ENCODE peak calls at places on chromosome 1, in seven cellular contexts. One of them, this sample, is unnamed.

GRCh38 chr1:2091611-2092604 is 41.7 kb downstream of the PRKCZ start:
- DNase-seq in H9: peak; percentile 82
- DNase-seq in mesenchymal stem cell: no peak
- DNase-seq in neuronal stem cell: peak; percentile 42
- DNase-seq in IMR-90: no peak
- DNase-seq in H1: no peak
- DNase-seq in trophoblast cell: peak; percentile 55
- DNase-seq in this sample: peak; percentile 65

GRCh38 chr1:241269116-241269515 is 87.9 kb downstream of the RGS7 start:
- DNase-seq in H9: peak; percentile 58
- DNase-seq in mesenchymal stem cell: no peak
- DNase-seq in neuronal stem cell: no peak
- DNase-seq in IMR-90: no peak
- DNase-seq in H1: no peak
- DNase-seq in trophoblast cell: peak; percentile 21
- DNase-seq in this sample: peak; percentile 40

GRCh38 chr1:95010158-95010557 is 62.6 kb downstream of the ALG14 start:
- DNase-seq in H9: no peak
- DNase-seq in mesenchymal stem cell: no peak
- DNase-seq in neuronal stem cell: no peak
- DNase-seq in IMR-90: peak; percentile 65
- DNase-seq in H1: no peak
- DNase-seq in trophoblast cell: no peak
- DNase-seq in this sample: no peak

GRCh38 chr1:241351841-241352240 is 5.2 kb downstream of the RGS7 start:
- DNase-seq in H9: no peak
- DNase-seq in mesenchymal stem cell: no peak
- DNase-seq in neuronal stem cell: no peak
- DNase-seq in IMR-90: no peak
- DNase-seq in H1: no peak
- DNase-seq in trophoblast cell: no peak
- DNase-seq in this sample: no peak

GRCh38 chr1:15714438-15715136 is 21.5 kb upstream of the SLC25A34 start:
- DNase-seq in H9: no peak
- DNase-seq in mesenchymal stem cell: peak; percentile 54
- DNase-seq in neuronal stem cell: no peak
- DNase-seq in IMR-90: peak; percentile 75
- DNase-seq in H1: no peak
- DNase-seq in trophoblast cell: no peak
- DNase-seq in this sample: no peak

GRCh38 chr1:44634790-44635189 is 39.5 kb downstream of the TMEM53 start:
- DNase-seq in H9: no peak
- DNase-seq in mesenchymal stem cell: no peak
- DNase-seq in neuronal stem cell: no peak
- DNase-seq in IMR-90: no peak
- DNase-seq in H1: no peak
- DNase-seq in trophoblast cell: no peak
- DNase-seq in this sample: no peak

GRCh38 chr1:43274125-43274803 is 4.5 kb downstream of the TMEM125 start:
- DNase-seq in H9: peak; percentile 57
- DNase-seq in mesenchymal stem cell: peak; percentile 20
- DNase-seq in neuronal stem cell: no peak
- DNase-seq in IMR-90: peak; percentile 58
- DNase-seq in H1: no peak
- DNase-seq in trophoblast cell: peak; percentile 20
- DNase-seq in this sample: peak; percentile 79

GRCh38 chr1:56578664-56578962 is 750 bp downstream of the PLPP3 start:
- DNase-seq in H9: no peak
- DNase-seq in mesenchymal stem cell: no peak
- DNase-seq in neuronal stem cell: no peak
- DNase-seq in IMR-90: no peak
- DNase-seq in H1: no peak
- DNase-seq in trophoblast cell: no peak
- DNase-seq in this sample: no peak

GRCh38 chr1:156495401-156496140 is 5.0 kb downstream of the MEF2D start:
- DNase-seq in H9: no peak
- DNase-seq in mesenchymal stem cell: no peak
- DNase-seq in neuronal stem cell: no peak
- DNase-seq in IMR-90: no peak
- DNase-seq in H1: no peak
- DNase-seq in trophoblast cell: no peak
- DNase-seq in this sample: no peak

GRCh38 chr1:11792106-11792505 is 13.7 kb downstream of the MTHFR start:
- DNase-seq in H9: no peak
- DNase-seq in mesenchymal stem cell: no peak
- DNase-seq in neuronal stem cell: no peak
- DNase-seq in IMR-90: no peak
- DNase-seq in H1: no peak
- DNase-seq in trophoblast cell: no peak
- DNase-seq in this sample: no peak

GRCh38 chr1:112904831-112905227 is 51.2 kb downstream of the SLC16A1 start:
- DNase-seq in H9: no peak
- DNase-seq in mesenchymal stem cell: no peak
- DNase-seq in neuronal stem cell: no peak
- DNase-seq in IMR-90: no peak
- DNase-seq in H1: no peak
- DNase-seq in trophoblast cell: peak; percentile 72
- DNase-seq in this sample: peak; percentile 85

GRCh38 chr1:100793661-100794060 is 74.1 kb downstream of the VCAM1 start:
- DNase-seq in H9: no peak
- DNase-seq in mesenchymal stem cell: no peak
- DNase-seq in neuronal stem cell: no peak
- DNase-seq in IMR-90: no peak
- DNase-seq in H1: no peak
- DNase-seq in trophoblast cell: no peak
- DNase-seq in this sample: no peak

GRCh38 chr1:208432346-208432745 is 188.2 kb upstream of the PLXNA2 start:
- DNase-seq in H9: no peak
- DNase-seq in mesenchymal stem cell: no peak
- DNase-seq in neuronal stem cell: no peak
- DNase-seq in IMR-90: no peak
- DNase-seq in H1: no peak
- DNase-seq in trophoblast cell: no peak
- DNase-seq in this sample: no peak

GRCh38 chr1:14937288-14937949 is 216.1 kb upstream of the TMEM51 start:
- DNase-seq in H9: no peak
- DNase-seq in mesenchymal stem cell: no peak
- DNase-seq in neuronal stem cell: no peak
- DNase-seq in IMR-90: no peak
- DNase-seq in H1: no peak
- DNase-seq in trophoblast cell: no peak
- DNase-seq in this sample: no peak

GRCh38 chr1:5911157-5911556 is 81.1 kb downstream of the NPHP4 start:
- DNase-seq in H9: no peak
- DNase-seq in mesenchymal stem cell: no peak
- DNase-seq in neuronal stem cell: no peak
- DNase-seq in IMR-90: no peak
- DNase-seq in H1: no peak
- DNase-seq in trophoblast cell: no peak
- DNase-seq in this sample: no peak

GRCh38 chr1:96487404-96487803 is 234.2 kb upstream of the PTBP2 start:
- DNase-seq in H9: no peak
- DNase-seq in mesenchymal stem cell: no peak
- DNase-seq in neuronal stem cell: peak; percentile 14
- DNase-seq in IMR-90: peak; percentile 17
- DNase-seq in H1: no peak
- DNase-seq in trophoblast cell: no peak
- DNase-seq in this sample: no peak

GRCh38 chr1:156435551-156436318 is 64.8 kb downstream of the MEF2D start:
- DNase-seq in H9: no peak
- DNase-seq in mesenchymal stem cell: no peak
- DNase-seq in neuronal stem cell: no peak
- DNase-seq in IMR-90: no peak
- DNase-seq in H1: no peak
- DNase-seq in trophoblast cell: peak; percentile 31
- DNase-seq in this sample: peak; percentile 41

GRCh38 chr1:116990612-116991151 is 10.9 kb upstream of the CD101 start:
- DNase-seq in H9: no peak
- DNase-seq in mesenchymal stem cell: peak; percentile 64
- DNase-seq in neuronal stem cell: no peak
- DNase-seq in IMR-90: peak; percentile 43
- DNase-seq in H1: no peak
- DNase-seq in trophoblast cell: peak; percentile 42
- DNase-seq in this sample: no peak

GRCh38 chr1:179030683-179031082 is 5.0 kb downstream of the FAM20B start:
- DNase-seq in H9: no peak
- DNase-seq in mesenchymal stem cell: no peak
- DNase-seq in neuronal stem cell: no peak
- DNase-seq in IMR-90: no peak
- DNase-seq in H1: no peak
- DNase-seq in trophoblast cell: no peak
- DNase-seq in this sample: no peak
- H2BK5ac ChIP-seq in H9: no peak overlapping the region
- H2BK5ac ChIP-seq in mesenchymal stem cell: no peak overlapping the region
- H2BK5ac ChIP-seq in neuronal stem cell: no peak overlapping the region
- H2BK5ac ChIP-seq in IMR-90: no peak overlapping the region
- H2BK5ac ChIP-seq in H1: no peak overlapping the region
- H2BK5ac ChIP-seq in trophoblast cell: no peak overlapping the region
- H2BK5ac ChIP-seq in this sample: no peak overlapping the region

GRCh38 chr1:46058936-46059335 is 73.5 kb downstream of the PIK3R3 start:
- DNase-seq in H9: no peak
- DNase-seq in mesenchymal stem cell: no peak
- DNase-seq in neuronal stem cell: no peak
- DNase-seq in IMR-90: no peak
- DNase-seq in H1: no peak
- DNase-seq in trophoblast cell: no peak
- DNase-seq in this sample: no peak
- H2BK5ac ChIP-seq in H9: no peak overlapping the region
- H2BK5ac ChIP-seq in mesenchymal stem cell: no peak overlapping the region
- H2BK5ac ChIP-seq in neuronal stem cell: no peak overlapping the region
- H2BK5ac ChIP-seq in IMR-90: no peak overlapping the region
- H2BK5ac ChIP-seq in H1: no peak overlapping the region
- H2BK5ac ChIP-seq in trophoblast cell: no peak overlapping the region
- H2BK5ac ChIP-seq in this sample: no peak overlapping the region

GRCh38 chr1:3308053-3308452 is 146.4 kb upstream of the ARHGEF16 start:
- DNase-seq in H9: no peak
- DNase-seq in mesenchymal stem cell: no peak
- DNase-seq in neuronal stem cell: no peak
- DNase-seq in IMR-90: no peak
- DNase-seq in H1: no peak
- DNase-seq in trophoblast cell: no peak
- DNase-seq in this sample: no peak
- H2BK5ac ChIP-seq in H9: no peak overlapping the region
- H2BK5ac ChIP-seq in mesenchymal stem cell: no peak overlapping the region
- H2BK5ac ChIP-seq in neuronal stem cell: no peak overlapping the region
- H2BK5ac ChIP-seq in IMR-90: no peak overlapping the region
- H2BK5ac ChIP-seq in H1: no peak overlapping the region
- H2BK5ac ChIP-seq in trophoblast cell: no peak overlapping the region
- H2BK5ac ChIP-seq in this sample: no peak overlapping the region

GRCh38 chr1:28537457-28538199 is 15.3 kb upstream of the TRNAU1AP start:
- DNase-seq in H9: no peak
- DNase-seq in mesenchymal stem cell: no peak
- DNase-seq in neuronal stem cell: no peak
- DNase-seq in IMR-90: no peak
- DNase-seq in H1: no peak
- DNase-seq in trophoblast cell: no peak
- DNase-seq in this sample: no peak
- H2BK5ac ChIP-seq in H9: no peak overlapping the region
- H2BK5ac ChIP-seq in mesenchymal stem cell: no peak overlapping the region
- H2BK5ac ChIP-seq in neuronal stem cell: no peak overlapping the region
- H2BK5ac ChIP-seq in IMR-90: no peak overlapping the region
- H2BK5ac ChIP-seq in H1: no peak overlapping the region
- H2BK5ac ChIP-seq in trophoblast cell: peak overlapping the region; percentile 24
- H2BK5ac ChIP-seq in this sample: no peak overlapping the region

GRCh38 chr1:202127836-202128622 is 5.3 kb downstream of the GPR37L1 start:
- DNase-seq in H9: no peak
- DNase-seq in mesenchymal stem cell: no peak
- DNase-seq in neuronal stem cell: no peak
- DNase-seq in IMR-90: no peak
- DNase-seq in H1: no peak
- DNase-seq in trophoblast cell: no peak
- DNase-seq in this sample: no peak

GRCh38 chr1:202130816-202131522 is 8.3 kb downstream of the GPR37L1 start:
- DNase-seq in H9: no peak
- DNase-seq in mesenchymal stem cell: no peak
- DNase-seq in neuronal stem cell: no peak
- DNase-seq in IMR-90: no peak
- DNase-seq in H1: no peak
- DNase-seq in trophoblast cell: no peak
- DNase-seq in this sample: no peak

GRCh38 chr1:202131956-202132821 is 9.5 kb downstream of the GPR37L1 start:
- DNase-seq in H9: no peak
- DNase-seq in mesenchymal stem cell: no peak
- DNase-seq in neuronal stem cell: no peak
- DNase-seq in IMR-90: no peak
- DNase-seq in H1: no peak
- DNase-seq in trophoblast cell: peak; percentile 23
- DNase-seq in this sample: peak; percentile 53

GRCh38 chr1:202130275-202130646 is 7.5 kb downstream of the GPR37L1 start:
- DNase-seq in H9: no peak
- DNase-seq in mesenchymal stem cell: no peak
- DNase-seq in neuronal stem cell: no peak
- DNase-seq in IMR-90: no peak
- DNase-seq in H1: no peak
- DNase-seq in trophoblast cell: no peak
- DNase-seq in this sample: no peak

GRCh38 chr1:202129453-202130274 is 6.9 kb downstream of the GPR37L1 start:
- DNase-seq in H9: no peak
- DNase-seq in mesenchymal stem cell: no peak
- DNase-seq in neuronal stem cell: no peak
- DNase-seq in IMR-90: no peak
- DNase-seq in H1: no peak
- DNase-seq in trophoblast cell: no peak
- DNase-seq in this sample: no peak
- H2BK5ac ChIP-seq in H9: no peak overlapping the region
- H2BK5ac ChIP-seq in mesenchymal stem cell: no peak overlapping the region
- H2BK5ac ChIP-seq in neuronal stem cell: peak overlapping the region; percentile 46
- H2BK5ac ChIP-seq in IMR-90: no peak overlapping the region
- H2BK5ac ChIP-seq in H1: no peak overlapping the region
- H2BK5ac ChIP-seq in trophoblast cell: no peak overlapping the region
- H2BK5ac ChIP-seq in this sample: no peak overlapping the region

DNA sequence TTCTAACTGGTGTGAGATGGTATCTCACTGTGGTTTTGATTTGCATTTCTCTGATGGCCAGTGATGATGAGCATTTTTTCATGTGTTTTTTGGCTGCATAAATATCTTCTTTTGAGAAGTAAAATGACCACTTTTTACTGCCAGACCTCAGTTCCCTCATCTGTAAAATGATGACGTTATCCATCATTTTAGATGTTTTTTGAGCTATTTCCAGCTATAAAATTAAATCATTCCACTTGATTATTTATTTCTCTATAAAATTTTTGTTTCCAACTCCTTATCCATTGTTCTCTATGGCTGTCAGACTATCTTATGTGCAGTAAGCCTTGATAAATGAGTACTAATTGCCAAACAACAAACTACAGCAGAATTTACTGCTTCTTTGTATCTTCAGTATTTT is 33.2 kb downstream of the RGS5 start:
- DNase-seq in H9: no peak
- DNase-seq in mesenchymal stem cell: no peak
- DNase-seq in neuronal stem cell: no peak
- DNase-seq in IMR-90: no peak
- DNase-seq in H1: no peak
- DNase-seq in trophoblast cell: no peak
- DNase-seq in this sample: no peak
- H2BK5ac ChIP-seq in H9: no peak overlapping the region
- H2BK5ac ChIP-seq in mesenchymal stem cell: no peak overlapping the region
- H2BK5ac ChIP-seq in neuronal stem cell: no peak overlapping the region
- H2BK5ac ChIP-seq in IMR-90: no peak overlapping the region
- H2BK5ac ChIP-seq in H1: no peak overlapping the region
- H2BK5ac ChIP-seq in trophoblast cell: no peak overlapping the region
- H2BK5ac ChIP-seq in this sample: no peak overlapping the region

GRCh38 chr1:221040074-221040473 is 160.8 kb downstream of the HLX start:
- DNase-seq in H9: no peak
- DNase-seq in mesenchymal stem cell: no peak
- DNase-seq in neuronal stem cell: no peak
- DNase-seq in IMR-90: no peak
- DNase-seq in H1: no peak
- DNase-seq in trophoblast cell: no peak
- DNase-seq in this sample: no peak
- H2BK5ac ChIP-seq in H9: no peak overlapping the region
- H2BK5ac ChIP-seq in mesenchymal stem cell: no peak overlapping the region
- H2BK5ac ChIP-seq in neuronal stem cell: no peak overlapping the region
- H2BK5ac ChIP-seq in IMR-90: no peak overlapping the region
- H2BK5ac ChIP-seq in H1: no peak overlapping the region
- H2BK5ac ChIP-seq in trophoblast cell: no peak overlapping the region
- H2BK5ac ChIP-seq in this sample: no peak overlapping the region